ENCODE peak calls at places on chromosomes 11 and 22, in nine cellular contexts. P is body of pancreas; S is activated T-helper 9 cell treated with anti-CD3 and anti-CD28 coated beads, Interleukin-2, amount 50 U/mL, for 16 hours; B is KBM-7; H is activated CD4-positive, alpha-beta memory T cell treated with anti-CD3 and anti-CD28 coated beads for 36 hours; L is stomach; Y is NCI-H774; E is T-helper 2 cell; N is nucleus accumbens. Q is an unnamed sample.

GRCh38 chr11:102573851-102574250 is 43.3 kb upstream of the MMP7 start:
- DNase-seq in Y (no peak), L (no peak), E (no peak), S (no peak), N (no peak), H (no peak), B (no peak), P (no peak), Q (no peak)

GRCh38 chr11:27443746-27444465 is 28.7 kb downstream of the LGR4 start:
- DNase-seq in Y (peak), L (no peak), S (no peak), N (peak), E (no peak), P (no peak), H (no peak), B (no peak), Q (no peak)

GRCh38 chr11:43790444-43790794 is 90.2 kb upstream of the ALKBH3 start:
- DNase-seq in H (no peak), E (no peak), Y (no peak), N (no peak), L (no peak), P (no peak), B (no peak), S (no peak), Q (no peak)

GRCh38 chr11:62545437-62546243 is 966 bp downstream of the AHNAK start:
- DNase-seq in Y (no peak), P (peak), E (no peak), N (peak), B (peak), S (peak), L (peak), H (peak), Q (no peak)

GRCh38 chr11:46345881-46346484 is 1.3 kb upstream of the DGKZ start:
- DNase-seq in H (peak), E (no peak), B (peak), N (no peak), L (no peak), Y (no peak), P (no peak), S (no peak), Q (no peak)

GRCh38 chr11:23976776-23977380 is 520.0 kb upstream of the LUZP2 start:
- DNase-seq in H (no peak), E (no peak), N (no peak), P (no peak), L (no peak), B (no peak), S (no peak), Y (no peak), Q (no peak)

GRCh38 chr11:127926721-127927120 is 660.6 kb downstream of the ETS1 start:
- DNase-seq in E (no peak), P (peak), L (no peak), N (no peak), H (no peak), Y (peak), B (no peak), S (no peak), Q (no peak)

GRCh38 chr22:41940853-41941765 is 5.8 kb downstream of the CENPM start:
- DNase-seq in H (peak), B (peak), Y (peak), S (peak), L (peak), N (peak), P (peak), E (peak), Q (peak)

GRCh38 chr11:94786264-94787126 is 18.3 kb downstream of the AMOTL1 start:
- DNase-seq in S (no peak), P (no peak), Y (peak), E (no peak), L (no peak), B (peak), H (no peak), N (no peak), Q (peak)

GRCh38 chr11:120807414-120808150 is 216.3 kb upstream of the TBCEL start:
- DNase-seq in E (no peak), S (no peak), B (no peak), N (no peak), H (no peak), P (no peak), L (no peak), Y (no peak), Q (no peak)

GRCh38 chr11:12791245-12791644 is 117.0 kb downstream of the TEAD1 start:
- DNase-seq in L (no peak), E (no peak), B (no peak), H (no peak), S (no peak), N (no peak), Y (no peak), P (no peak), Q (no peak)

GRCh38 chr22:30872282-30873041 is 96.1 kb downstream of the MORC2 start:
- DNase-seq in L (no peak), B (no peak), P (peak), S (no peak), H (no peak), Y (no peak), N (peak), E (no peak), Q (no peak)

GRCh38 chr22:44799077-44799931 is 46.9 kb downstream of the ARHGAP8 start:
- DNase-seq in L (no peak), E (no peak), H (no peak), P (no peak), Y (no peak), S (no peak), N (no peak), B (no peak), Q (no peak)

GRCh38 chr11:67384851-67385366 is 6.9 kb upstream of the RAD9A start:
- DNase-seq in L (no peak), P (peak), H (no peak), E (no peak), B (no peak), Y (no peak), S (no peak), N (peak), Q (no peak)

GRCh38 chr11:108278546-108278945 is 55.7 kb downstream of the ATM start:
- DNase-seq in N (no peak), E (no peak), L (no peak), B (peak), P (peak), S (no peak), Y (no peak), H (no peak), Q (no peak)

GRCh38 chr11:68735626-68736025 is 15.7 kb downstream of the TESMIN start:
- DNase-seq in B (no peak), S (no peak), Y (no peak), P (no peak), H (no peak), L (no peak), N (no peak), E (no peak), Q (no peak)

GRCh38 chr22:35568751-35569725 is 28.4 kb downstream of the RASD2 start:
- DNase-seq in B (no peak), N (no peak), E (no peak), Y (no peak), H (no peak), L (peak), P (peak), S (no peak), Q (no peak)

GRCh38 chr22:36546932-36547331 is 18.0 kb upstream of the EIF3D start:
- DNase-seq in E (no peak), S (no peak), P (no peak), Y (no peak), N (no peak), L (no peak), B (no peak), H (no peak), Q (no peak)

GRCh38 chr11:92222701-92223100 is 1.9 kb upstream of the FAT3 start:
- DNase-seq in H (no peak), S (no peak), B (no peak), N (no peak), E (no peak), L (no peak), P (no peak), Y (no peak), Q (no peak)

GRCh38 chr22:32761251-32761903 is 40.1 kb upstream of the TIMP3 start:
- DNase-seq in B (no peak), Y (no peak), L (no peak), H (no peak), E (no peak), S (no peak), P (no peak), N (no peak), Q (no peak)

GRCh38 chr22:21082248-21082647 is 36.5 kb downstream of the LRRC74B start:
- DNase-seq in E (no peak), P (no peak), N (no peak), L (no peak), Y (no peak), H (no peak), S (no peak), B (no peak), Q (no peak)

GRCh38 chr22:47783433-47784366 is 1021.2 kb downstream of the TBC1D22A start:
- DNase-seq in E (no peak), Y (no peak), H (no peak), N (no peak), S (no peak), P (no peak), L (no peak), B (no peak), Q (no peak)

GRCh38 chr11:112277937-112278336 is 17.3 kb upstream of the PLET1 start:
- DNase-seq in Y (no peak), P (no peak), S (no peak), B (no peak), H (no peak), L (no peak), E (no peak), N (no peak), Q (no peak)

GRCh38 chr22:21450858-21451331 is 16.3 kb upstream of the TMEM191C start:
- DNase-seq in N (no peak), P (no peak), Y (no peak), L (peak), S (no peak), B (no peak), H (no peak), E (no peak), Q (no peak)

GRCh38 chr11:83097671-83098070 is 26.0 kb upstream of the RAB30 start:
- DNase-seq in L (no peak), S (no peak), B (no peak), H (no peak), Y (no peak), E (no peak), N (no peak), P (no peak), Q (no peak)

GRCh38 chr11:132685174-132685611 is 847.1 kb downstream of the OPCML start:
- DNase-seq in E (no peak), L (no peak), H (peak), B (peak), P (no peak), S (no peak), Y (no peak), N (no peak), Q (no peak)

GRCh38 chr11:3128356-3129180 is 36.5 kb downstream of the OSBPL5 start:
- DNase-seq in P (peak), S (no peak), Y (no peak), L (no peak), B (no peak), H (no peak), E (no peak), N (no peak), Q (no peak)

GRCh38 chr22:45445031-45445710 is 31.7 kb downstream of the RIBC2 start:
- DNase-seq in E (no peak), S (no peak), P (no peak), H (no peak), Y (no peak), N (no peak), B (no peak), L (no peak), Q (no peak)

GRCh38 chr11:133476570-133477262 is 55.6 kb downstream of the OPCML start:
- DNase-seq in E (no peak), P (no peak), Y (no peak), H (no peak), N (no peak), B (no peak), S (no peak), L (no peak), Q (no peak)

GRCh38 chr22:49960967-49961600 is 512 bp downstream of the PIM3 start:
- DNase-seq in L (peak), S (no peak), N (no peak), E (no peak), H (peak), P (peak), B (no peak), Y (no peak), Q (no peak)

GRCh38 chr11:134124660-134125451 is 56.0 kb downstream of the JAM3 start:
- DNase-seq in S (no peak), P (peak), B (no peak), E (no peak), L (peak), N (peak), Y (no peak), H (no peak), Q (no peak)

GRCh38 chr11:111426615-111427014 is 47.5 kb upstream of the POU2AF1 start:
- DNase-seq in P (no peak), Y (no peak), H (no peak), S (no peak), N (no peak), L (no peak), B (no peak), E (no peak), Q (no peak)

GRCh38 chr11:10439924-10440323 is 15.1 kb upstream of the AMPD3 start:
- DNase-seq in Y (no peak), N (no peak), H (no peak), L (no peak), P (no peak), B (no peak), S (no peak), E (no peak), Q (no peak)

GRCh38 chr11:44532809-44533208 is 32.7 kb upstream of the CD82 start:
- DNase-seq in Y (no peak), N (no peak), E (no peak), P (no peak), H (no peak), L (no peak), B (no peak), S (no peak), Q (no peak)